ENCODE peak calls at places on chromosomes 12 and 14, in ten cellular contexts. F, E, A, N, T, I, O, X, L and B are unnamed samples.

GRCh38 chr12:68455676-68456345 is 123.6 kb upstream of the MDM1 start:
- DNase-seq in O (no peak), A (no peak), I (no peak), L (no peak), E (no peak), X (no peak), F (peak; percentile 22), N (no peak), T (no peak), B (no peak)

GRCh38 chr12:70178038-70178437 is 65.2 kb upstream of the CNOT2 start:
- DNase-seq in X (no peak), L (no peak), O (no peak), T (no peak), N (no peak), A (no peak), F (no peak), E (no peak), I (no peak), B (no peak)

GRCh38 chr14:22314183-22314820 is 274.7 kb downstream of the DAD1 start:
- DNase-seq in F (peak; percentile 30), X (peak; percentile 27), A (no peak), N (no peak), T (no peak), I (peak; percentile 63), O (no peak), L (no peak), E (no peak), B (no peak)

GRCh38 chr14:100712490-100712889 is 14.2 kb upstream of the DLK1 start:
- DNase-seq in T (no peak), N (no peak), A (no peak), L (no peak), O (no peak), X (no peak), E (no peak), I (no peak), F (no peak), B (no peak)

GRCh38 chr12:104164635-104165034 is 26.6 kb upstream of the NFYB start:
- DNase-seq in N (no peak), E (no peak), T (no peak), F (no peak), X (no peak), O (no peak), I (no peak), A (no peak), L (no peak), B (no peak)

GRCh38 chr12:104566244-104566993 is 109.7 kb downstream of the CHST11 start:
- DNase-seq in N (no peak), L (no peak), O (no peak), F (no peak), T (no peak), E (no peak), X (no peak), A (no peak), I (no peak), B (no peak)

GRCh38 chr14:33569844-33570716 is 380.8 kb downstream of the EGLN3 start:
- DNase-seq in I (peak; percentile 73), O (no peak), A (no peak), L (no peak), E (no peak), T (no peak), X (no peak), N (no peak), F (peak; percentile 80), B (no peak)

GRCh38 chr12:21831671-21832357 is 57.3 kb upstream of the KCNJ8 start:
- DNase-seq in N (no peak), T (no peak), A (no peak), F (peak; percentile 29), E (no peak), O (no peak), I (peak; percentile 30), X (no peak), L (no peak), B (no peak)

GRCh38 chr12:14272954-14273910 is 92.2 kb upstream of the ATF7IP start:
- DNase-seq in F (no peak), N (no peak), O (no peak), T (no peak), A (no peak), E (no peak), X (no peak), L (no peak), I (no peak), B (peak; percentile 25)

GRCh38 chr12:15910468-15910863 is 666 bp upstream of the DERA start:
- DNase-seq in O (no peak), X (no peak), F (no peak), A (no peak), T (no peak), N (no peak), I (no peak), L (no peak), E (no peak), B (no peak)

DNA sequence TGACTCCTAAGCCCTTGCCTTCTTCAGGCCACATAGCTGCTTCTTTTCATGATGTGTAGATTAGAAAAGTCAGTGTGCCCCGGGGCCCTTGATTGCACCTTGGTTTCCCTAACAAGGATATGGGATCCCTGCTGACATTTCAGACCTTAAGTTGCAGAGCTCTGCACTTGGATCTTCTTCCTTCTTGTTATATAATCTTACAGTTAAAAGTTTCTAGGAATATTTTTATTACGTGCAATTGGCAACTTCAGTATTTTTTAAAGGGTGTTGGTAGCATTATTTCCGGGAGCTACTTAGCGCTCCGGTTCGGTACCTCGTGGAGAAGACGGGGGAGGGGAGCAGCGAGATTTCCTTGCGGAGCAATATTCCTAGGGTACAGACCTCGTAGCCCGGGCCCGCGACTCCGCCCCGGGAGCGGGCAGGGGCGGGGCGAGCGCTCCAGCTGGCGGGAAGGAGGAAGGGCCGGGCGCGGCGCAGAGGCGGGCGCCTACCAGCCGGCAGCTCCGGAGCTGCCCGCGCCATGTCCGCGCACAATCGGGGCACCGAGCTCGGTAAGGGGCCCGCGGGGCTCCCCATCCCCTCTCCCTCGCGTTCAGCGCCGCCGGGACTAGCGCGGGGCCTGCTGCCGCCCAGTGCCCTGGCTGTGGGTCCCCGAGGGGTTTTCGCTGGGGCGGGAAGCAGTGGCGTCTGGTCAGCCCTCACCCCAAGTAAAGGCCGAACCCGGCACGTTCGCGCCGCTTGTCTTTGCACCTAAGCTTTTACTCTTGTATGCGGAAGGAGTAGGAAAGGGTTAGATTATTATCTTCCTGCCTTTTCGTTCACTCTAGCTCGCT is at the start of gene DERA:
- DNase-seq in T (peak; percentile 90), N (peak; percentile 89), O (peak; percentile 93), F (peak; percentile 54), L (no peak), I (peak; percentile 78), X (no peak), A (peak; percentile 93), E (peak; percentile 95), B (peak; percentile 96)
- TF ChIP-seq CTCF in T (no peak), N (peak; percentile 14), O (no peak), F (no peak), L (no peak), I (no peak), X (no peak), A (peak; percentile 11), E (no peak), B (no peak)

GRCh38 chr12:9710584-9711375 is 22.1 kb downstream of the CLECL1 start:
- DNase-seq in L (no peak), T (no peak), A (no peak), O (no peak), F (no peak), I (no peak), E (no peak), X (no peak), N (no peak), B (no peak)
- TF ChIP-seq CTCF in L (no peak), T (peak; percentile 1), A (no peak), O (no peak), F (no peak), I (no peak), E (no peak), X (no peak), N (no peak), B (no peak)

DNA sequence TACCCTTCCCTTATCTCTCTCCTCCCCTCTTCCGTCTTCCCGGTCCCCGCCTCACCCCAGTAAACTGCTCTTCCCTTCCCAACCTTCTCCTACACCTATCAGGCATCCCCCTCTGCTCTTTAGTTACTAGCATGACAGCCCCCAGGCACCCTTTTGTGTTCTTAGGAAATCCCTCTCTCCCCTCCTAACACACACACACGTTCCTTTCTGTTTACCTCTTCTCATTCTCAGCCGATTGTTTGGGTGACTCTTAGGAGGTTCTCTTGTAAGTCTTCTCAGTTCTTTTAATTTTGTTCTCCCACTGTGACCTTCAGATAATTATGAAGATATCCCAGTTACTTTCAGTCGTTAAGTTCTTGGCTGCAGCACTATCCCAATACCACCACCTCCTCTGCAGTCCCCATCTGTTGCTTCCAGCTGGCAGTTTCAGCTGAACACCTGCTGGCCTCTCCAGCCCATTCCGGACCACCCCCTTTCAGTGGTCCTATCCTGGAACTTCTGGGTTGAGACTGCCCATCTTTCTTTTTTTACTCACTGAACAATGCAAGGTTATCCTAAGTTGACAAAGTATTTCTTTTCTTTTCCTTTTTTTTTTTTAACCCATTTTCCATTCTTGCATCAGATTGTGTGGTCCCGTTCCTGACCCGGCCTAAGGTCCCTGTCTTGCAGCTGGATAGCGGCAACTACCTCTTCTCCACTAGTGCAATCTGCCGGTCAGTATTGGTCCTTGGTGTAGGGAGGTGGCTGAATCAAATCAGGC is 709 bp downstream of the MARS1 start:
- DNase-seq in L (no peak), A (no peak), N (no peak), T (no peak), E (peak; percentile 21), I (no peak), F (peak; percentile 12), X (no peak), O (no peak), B (no peak)
- TF ChIP-seq CTCF in L (no peak), A (no peak), N (no peak), T (no peak), E (no peak), I (no peak), F (no peak), X (no peak), O (no peak), B (no peak)

DNA sequence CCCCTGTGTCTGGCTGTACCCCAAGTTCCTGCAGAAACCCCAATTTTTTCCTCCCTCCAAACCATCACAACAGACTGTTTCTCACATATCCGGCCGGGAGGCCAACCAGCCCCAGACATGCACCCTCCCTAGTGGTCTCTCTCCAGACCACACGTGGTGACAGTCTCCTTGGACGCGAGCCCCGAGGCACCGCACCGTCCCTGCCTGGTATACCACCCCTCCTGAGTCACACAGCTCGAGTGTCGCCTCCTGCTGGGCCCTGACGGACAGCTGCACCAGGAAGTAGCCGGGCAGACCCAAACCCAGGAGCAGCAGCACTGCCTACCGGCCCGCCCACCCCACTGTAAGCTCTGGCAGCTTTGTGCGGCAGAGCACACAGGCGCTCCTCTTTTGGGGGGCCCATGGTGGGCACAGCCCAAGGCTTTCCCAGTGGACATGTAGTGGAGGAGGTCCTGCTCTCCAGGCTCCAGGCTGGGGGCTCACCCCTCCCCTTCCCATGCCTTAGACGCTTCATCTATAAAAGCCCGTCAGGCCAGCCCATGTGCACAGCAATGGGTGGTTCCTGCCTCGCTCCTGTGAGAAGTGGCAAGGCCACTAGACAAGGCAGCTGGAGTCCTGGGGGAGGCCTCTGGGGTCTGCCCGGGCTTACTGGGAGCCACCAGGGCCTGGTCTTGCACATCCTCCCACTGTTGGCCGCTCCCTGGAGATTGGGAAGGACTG is 97.5 kb downstream of the RFLNA start:
- DNase-seq in I (peak; percentile 77), N (peak; percentile 71), X (no peak), T (peak; percentile 71), L (no peak), O (no peak), E (peak; percentile 61), F (peak; percentile 61), A (no peak), B (peak; percentile 92)
- TF ChIP-seq CTCF in I (peak; percentile 28), N (no peak), X (peak; percentile 39), T (peak; percentile 36), L (peak; percentile 38), O (peak; percentile 15), E (no peak), F (no peak), A (peak; percentile 16), B (no peak)

GRCh38 chr14:97251423-97252155 is 454.4 kb downstream of the VRK1 start:
- DNase-seq in F (peak; percentile 25), E (no peak), O (no peak), X (no peak), L (no peak), I (no peak), T (peak; percentile 49), A (no peak), N (no peak), B (no peak)
- TF ChIP-seq CTCF in F (no peak), E (no peak), O (no peak), X (no peak), L (no peak), I (no peak), T (peak; percentile 53), A (no peak), N (no peak), B (no peak)